ENCODE peak calls at places on chromosomes 3 and 15, in six cellular contexts. One of them, this sample, is unnamed.

GRCh38 chr3:37903734-37904133 is 42.1 kb downstream of the CTDSPL start:
- DNase-seq in globus pallidus: no peak
- DNase-seq in omental fat pad: no peak
- DNase-seq in hepatic stellate cell: no peak
- DNase-seq in frontal cortex: no peak
- DNase-seq in spleen: no peak
- DNase-seq in this sample: no peak

GRCh38 chr3:41202834-41203345 is 3.6 kb downstream of the CTNNB1 start:
- DNase-seq in globus pallidus: peak
- DNase-seq in omental fat pad: no peak
- DNase-seq in hepatic stellate cell: peak
- DNase-seq in frontal cortex: no peak
- DNase-seq in spleen: no peak
- DNase-seq in this sample: no peak

GRCh38 chr15:78178056-78178455 is 28.9 kb downstream of the IDH3A start:
- DNase-seq in globus pallidus: no peak
- DNase-seq in omental fat pad: no peak
- DNase-seq in hepatic stellate cell: no peak
- DNase-seq in frontal cortex: no peak
- DNase-seq in spleen: no peak
- DNase-seq in this sample: no peak

GRCh38 chr3:49772703-49773102 is 13.6 kb downstream of the IP6K1 start:
- DNase-seq in globus pallidus: no peak
- DNase-seq in omental fat pad: no peak
- DNase-seq in hepatic stellate cell: no peak
- DNase-seq in frontal cortex: no peak
- DNase-seq in spleen: no peak
- DNase-seq in this sample: no peak

GRCh38 chr3:117761992-117762944 is 1052.7 kb downstream of the TUSC7 start:
- DNase-seq in globus pallidus: peak
- DNase-seq in omental fat pad: no peak
- DNase-seq in hepatic stellate cell: no peak
- DNase-seq in frontal cortex: no peak
- DNase-seq in spleen: no peak
- DNase-seq in this sample: no peak

GRCh38 chr3:113441051-113441770 is at the start of gene CFAP44:
- DNase-seq in globus pallidus: peak
- DNase-seq in omental fat pad: peak
- DNase-seq in hepatic stellate cell: peak
- DNase-seq in frontal cortex: peak
- DNase-seq in spleen: peak
- DNase-seq in this sample: peak

GRCh38 chr3:112074616-112075497 is 11.3 kb upstream of the C3orf52 start:
- DNase-seq in globus pallidus: no peak
- DNase-seq in omental fat pad: no peak
- DNase-seq in hepatic stellate cell: peak
- DNase-seq in frontal cortex: no peak
- DNase-seq in spleen: peak
- DNase-seq in this sample: peak

GRCh38 chr3:195113536-195113935 is 157.4 kb downstream of the XXYLT1 start:
- DNase-seq in globus pallidus: no peak
- DNase-seq in omental fat pad: no peak
- DNase-seq in hepatic stellate cell: no peak
- DNase-seq in frontal cortex: no peak
- DNase-seq in spleen: peak
- DNase-seq in this sample: no peak

GRCh38 chr3:51391566-51392300 is 648 bp downstream of the RBM15B start:
- DNase-seq in globus pallidus: no peak
- DNase-seq in omental fat pad: no peak
- DNase-seq in hepatic stellate cell: peak
- DNase-seq in frontal cortex: peak
- DNase-seq in spleen: peak
- DNase-seq in this sample: no peak

GRCh38 chr3:135927170-135927569 is 38.4 kb upstream of the PPP2R3A start:
- DNase-seq in globus pallidus: no peak
- DNase-seq in omental fat pad: no peak
- DNase-seq in hepatic stellate cell: no peak
- DNase-seq in frontal cortex: no peak
- DNase-seq in spleen: no peak
- DNase-seq in this sample: no peak

GRCh38 chr15:36959746-36960145 is 140.6 kb downstream of the MEIS2 start:
- DNase-seq in globus pallidus: no peak
- DNase-seq in omental fat pad: no peak
- DNase-seq in hepatic stellate cell: no peak
- DNase-seq in frontal cortex: no peak
- DNase-seq in spleen: no peak
- DNase-seq in this sample: no peak

GRCh38 chr3:106206165-106206564 is 337.4 kb upstream of the CBLB start:
- DNase-seq in globus pallidus: peak
- DNase-seq in omental fat pad: no peak
- DNase-seq in hepatic stellate cell: no peak
- DNase-seq in frontal cortex: no peak
- DNase-seq in spleen: no peak
- DNase-seq in this sample: no peak

GRCh38 chr15:95449229-95449628 is 881.3 kb upstream of the NR2F2 start:
- DNase-seq in globus pallidus: no peak
- DNase-seq in omental fat pad: no peak
- DNase-seq in hepatic stellate cell: no peak
- DNase-seq in frontal cortex: no peak
- DNase-seq in spleen: no peak
- DNase-seq in this sample: no peak

GRCh38 chr3:179608931-179609720 is 4.5 kb downstream of the NDUFB5 start:
- DNase-seq in globus pallidus: peak
- DNase-seq in omental fat pad: no peak
- DNase-seq in hepatic stellate cell: no peak
- DNase-seq in frontal cortex: no peak
- DNase-seq in spleen: no peak
- DNase-seq in this sample: no peak

GRCh38 chr3:153768559-153769469 is 352.4 kb upstream of the ARHGEF26 start:
- DNase-seq in globus pallidus: peak
- DNase-seq in omental fat pad: no peak
- DNase-seq in hepatic stellate cell: peak
- DNase-seq in frontal cortex: no peak
- DNase-seq in spleen: peak
- DNase-seq in this sample: peak

GRCh38 chr3:106126016-106126525 is 257.3 kb upstream of the CBLB start:
- DNase-seq in globus pallidus: no peak
- DNase-seq in omental fat pad: no peak
- DNase-seq in hepatic stellate cell: no peak
- DNase-seq in frontal cortex: no peak
- DNase-seq in spleen: no peak
- DNase-seq in this sample: no peak

GRCh38 chr3:23567917-23568316 is 237.8 kb upstream of the UBE2E1 start:
- DNase-seq in globus pallidus: peak
- DNase-seq in omental fat pad: no peak
- DNase-seq in hepatic stellate cell: peak
- DNase-seq in frontal cortex: no peak
- DNase-seq in spleen: no peak
- DNase-seq in this sample: no peak

GRCh38 chr3:185807455-185808068 is 17.3 kb downstream of the IGF2BP2 start:
- DNase-seq in globus pallidus: no peak
- DNase-seq in omental fat pad: no peak
- DNase-seq in hepatic stellate cell: peak
- DNase-seq in frontal cortex: no peak
- DNase-seq in spleen: no peak
- DNase-seq in this sample: peak

GRCh38 chr3:133393204-133393603 is 6.7 kb upstream of the BFSP2 start:
- DNase-seq in globus pallidus: no peak
- DNase-seq in omental fat pad: no peak
- DNase-seq in hepatic stellate cell: no peak
- DNase-seq in frontal cortex: no peak
- DNase-seq in spleen: no peak
- DNase-seq in this sample: no peak

GRCh38 chr3:85835857-85836470 is 877.2 kb downstream of the CADM2 start:
- DNase-seq in globus pallidus: no peak
- DNase-seq in omental fat pad: no peak
- DNase-seq in hepatic stellate cell: no peak
- DNase-seq in frontal cortex: no peak
- DNase-seq in spleen: no peak
- DNase-seq in this sample: no peak

This sample was measured in H9.